ENCODE peak calls at places on chromosomes 11 and 22, in six cellular contexts. A, F, M, T, J and P are unnamed samples. For H3K4me1, the result is how much of the 10 kb centered on the place peaks cover.

GRCh38 chr11:115368616-115369015 is 135.6 kb downstream of the CADM1 start:
- DNase-seq in A (no peak), F (no peak), M (no peak), T (no peak), J (no peak), P (no peak)

GRCh38 chr22:30829901-30830550 is 135.4 kb downstream of the OSBP2 start:
- DNase-seq in A (no peak), F (peak), M (no peak), T (peak), J (no peak), P (no peak)

GRCh38 chr22:43007519-43008102 is 7.3 kb downstream of the PACSIN2 start:
- DNase-seq in A (no peak), F (peak), M (no peak), T (no peak), J (peak), P (peak)

GRCh38 chr22:45185718-45186511 is 22.2 kb downstream of the NUP50 start:
- DNase-seq in A (no peak), F (no peak), M (no peak), T (no peak), J (no peak), P (no peak)

GRCh38 chr22:46797355-46797754 is 34.9 kb downstream of the TBC1D22A start:
- DNase-seq in A (no peak), F (no peak), M (no peak), T (no peak), J (peak), P (peak)

GRCh38 chr11:123235117-123235686 is 40.2 kb upstream of the CLMP start:
- DNase-seq in A (no peak), F (no peak), M (no peak), T (peak), J (peak), P (peak)

GRCh38 chr11:13168281-13168680 is 109.3 kb upstream of the BMAL1 start:
- DNase-seq in A (no peak), F (no peak), M (peak), T (no peak), J (no peak), P (no peak)

GRCh38 chr22:27218012-27218483 is 560.7 kb downstream of the MIAT start:
- DNase-seq in A (no peak), F (no peak), M (no peak), T (no peak), J (no peak), P (peak)

GRCh38 chr11:112834277-112834755 is 126.9 kb upstream of the NCAM1 start:
- DNase-seq in A (no peak), F (peak), M (peak), T (no peak), J (no peak), P (peak)

GRCh38 chr11:77136074-77136473 is 8.0 kb downstream of the MYO7A start:
- DNase-seq in A (no peak), F (no peak), M (no peak), T (no peak), J (no peak), P (no peak)

GRCh38 chr11:46300270-46300669 is 22.8 kb downstream of the CREB3L1 start:
- DNase-seq in A (peak), F (no peak), M (no peak), T (no peak), J (no peak), P (no peak)

GRCh38 chr22:20130739-20131592 is 638 bp upstream of the ZDHHC8 start:
- DNase-seq in A (peak), F (peak), M (peak), T (peak), J (peak), P (peak)

GRCh38 chr11:123564225-123564624 is 90.2 kb downstream of the SCN3B start:
- DNase-seq in A (no peak), F (no peak), M (no peak), T (no peak), J (no peak), P (no peak)

GRCh38 chr22:20108757-20109230 is 7.1 kb upstream of the RANBP1 start:
- DNase-seq in A (no peak), F (no peak), M (no peak), T (no peak), J (no peak), P (no peak)

GRCh38 chr22:46047226-46047625 is 70.3 kb upstream of the WNT7B start:
- DNase-seq in A (no peak), F (peak), M (no peak), T (no peak), J (no peak), P (peak)

DNA sequence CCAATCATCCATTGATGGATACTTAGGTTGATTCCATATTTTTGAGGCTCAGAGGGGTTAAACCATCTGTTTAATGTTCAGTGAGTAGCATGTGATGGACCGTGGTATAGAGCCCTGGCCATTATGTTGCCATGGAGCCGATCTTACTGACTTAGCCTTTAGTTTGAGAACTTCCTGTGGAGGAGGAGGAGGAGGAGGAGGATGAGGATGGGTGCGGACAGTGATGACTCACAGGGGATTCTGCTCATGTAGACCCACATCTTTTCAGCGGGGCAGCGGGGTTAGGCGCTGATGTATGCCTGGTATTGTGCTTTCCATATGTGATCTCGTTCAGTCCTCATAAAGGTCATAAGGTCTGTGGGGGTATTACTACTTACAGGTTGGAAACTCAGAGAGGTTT is 13.9 kb downstream of the STX3 start:
- DNase-seq in A (no peak), F (no peak), M (no peak), T (no peak), J (no peak), P (no peak)
- H3K4me1 ChIP-seq in A (under half), F (half or more), M (under half), T (under half), J (under half), P (under half)

DNA sequence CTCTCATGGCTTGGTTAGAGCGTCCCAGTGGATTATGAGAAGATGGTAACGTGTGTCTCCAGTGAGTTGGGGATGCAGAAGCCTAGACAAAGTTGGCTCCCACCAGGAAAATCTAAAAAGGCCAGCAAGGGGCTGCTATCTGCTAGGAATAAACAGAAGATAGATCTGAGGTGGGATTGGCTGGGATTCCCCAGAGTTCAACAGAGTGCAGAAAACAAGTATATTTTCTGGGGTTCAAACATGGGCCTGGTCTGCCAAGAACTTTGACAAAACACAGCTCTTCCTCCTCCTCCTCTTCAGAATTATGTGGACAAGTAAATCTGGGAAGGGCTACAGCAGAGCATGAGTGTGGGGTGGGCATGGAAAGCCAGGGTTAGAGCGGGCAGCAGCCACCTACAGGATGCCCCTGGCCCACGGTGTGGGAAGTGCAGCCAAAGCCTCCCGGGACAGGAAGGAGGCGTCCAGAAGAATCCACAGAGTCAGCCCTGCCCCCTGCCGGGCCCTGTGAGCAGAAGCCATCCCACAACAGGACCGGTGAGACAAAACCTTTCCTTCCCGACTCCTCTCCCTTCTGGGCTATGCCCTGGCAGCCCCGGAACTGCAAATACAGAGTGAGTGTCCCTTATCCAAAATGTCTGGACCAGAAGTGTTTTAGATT is 67.1 kb downstream of the CD82 start:
- DNase-seq in A (no peak), F (peak), M (peak), T (peak), J (no peak), P (no peak)
- TF ChIP-seq CTCF in A (peak), F (peak), M (no peak), T (peak), J (peak), P (no peak)

GRCh38 chr22:24428751-24429410 is 1.5 kb downstream of the ADORA2A start:
- DNase-seq in A (peak), F (no peak), M (no peak), T (no peak), J (peak), P (no peak)

GRCh38 chr22:24427500-24428164 is at the start of gene ADORA2A:
- DNase-seq in A (peak), F (no peak), M (no peak), T (no peak), J (peak), P (no peak)

GRCh38 chr22:24430431-24431308 is 3.3 kb downstream of the ADORA2A start:
- DNase-seq in A (no peak), F (peak), M (no peak), T (no peak), J (peak), P (no peak)

GRCh38 chr22:24431309-24432034 is 4.1 kb downstream of the ADORA2A start:
- DNase-seq in A (no peak), F (peak), M (no peak), T (no peak), J (peak), P (no peak)

GRCh38 chr22:24429411-24430365 is 2.3 kb downstream of the ADORA2A start:
- DNase-seq in A (peak), F (peak), M (peak), T (no peak), J (peak), P (peak)
- H3K4me3 ChIP-seq in A (peak), F (no peak), M (no peak), T (no peak), J (no peak), P (no peak)

GRCh38 chr11:35968386-35969088 is 24.7 kb downstream of the LDLRAD3 start:
- DNase-seq in A (no peak), F (no peak), M (no peak), T (no peak), J (no peak), P (no peak)

GRCh38 chr11:35971841-35972422 is 28.1 kb downstream of the LDLRAD3 start:
- DNase-seq in A (no peak), F (no peak), M (no peak), T (no peak), J (no peak), P (no peak)

GRCh38 chr11:35967042-35967441 is 23.2 kb downstream of the LDLRAD3 start:
- DNase-seq in A (no peak), F (no peak), M (no peak), T (no peak), J (no peak), P (no peak)

GRCh38 chr11:35970445-35970844 is 26.6 kb downstream of the LDLRAD3 start:
- DNase-seq in A (no peak), F (no peak), M (no peak), T (no peak), J (no peak), P (no peak)

GRCh38 chr11:35969089-35970046 is 25.5 kb downstream of the LDLRAD3 start:
- DNase-seq in A (no peak), F (peak), M (peak), T (no peak), J (no peak), P (no peak)
- H3K4me1 ChIP-seq in A (under half), F (under half), M (under half), T (under half), J (under half), P (under half)

GRCh38 chr11:17388609-17389204 is at the start of gene KCNJ11:
- DNase-seq in A (no peak), F (no peak), M (no peak), T (no peak), J (peak), P (no peak)
- TF ChIP-seq CTCF in A (no peak), F (no peak), M (no peak), T (no peak), J (no peak), P (no peak)

DNA sequence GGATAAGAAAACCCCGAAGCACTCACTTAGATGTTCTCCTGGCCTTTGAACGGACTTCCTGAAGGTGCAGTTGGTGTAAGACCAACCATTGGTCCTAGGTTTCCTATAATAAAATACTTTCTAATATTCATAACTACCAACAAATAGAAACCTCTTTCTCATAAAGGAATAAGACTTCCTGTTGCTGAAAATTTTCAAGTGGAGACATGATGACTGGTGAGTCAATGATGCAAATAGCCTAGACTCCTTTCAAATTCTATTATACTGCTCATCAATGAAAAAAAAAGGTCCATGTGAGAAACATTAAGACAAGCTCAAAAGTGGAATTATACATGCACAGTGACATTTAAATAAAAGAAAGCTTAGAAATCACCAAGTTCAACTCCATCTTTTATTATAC is 862.8 kb downstream of the FAM181B start:
- DNase-seq in A (no peak), F (no peak), M (no peak), T (no peak), J (no peak), P (no peak)
- H3K4me3 ChIP-seq in A (peak), F (no peak), M (no peak), T (no peak), J (no peak), P (no peak)

GRCh38 chr11:129280027-129280811 is 88.1 kb upstream of the ARHGAP32 start:
- DNase-seq in A (no peak), F (no peak), M (no peak), T (no peak), J (no peak), P (no peak)
- H3K4me1 ChIP-seq in A (under half), F (under half), M (under half), T (under half), J (under half), P (under half)

GRCh38 chr11:127035812-127036211 is 35.2 kb upstream of the KIRREL3 start:
- DNase-seq in A (no peak), F (no peak), M (no peak), T (no peak), J (no peak), P (no peak)
- TF ChIP-seq CTCF in A (no peak), F (no peak), M (no peak), T (no peak), J (no peak), P (no peak)